ENCODE peak calls at places on chromosomes 6 and 20, in eight cellular contexts. G is fibroblast of the conjunctiva; P is tibial nerve; Q is KG1; R is effector memory CD4-positive, alpha-beta T cell; X is amniotic stem cell; M is stimulated activated naive B cell treated with anti-CD40 and anti-IgM and Interleukin-4, amounts not matched to agents 10 μg/mL and 1 μg/mL and 100 μg/mL, for 72 hours; N is stimulated activated CD4-positive, alpha-beta T cell treated with anti-CD3 and anti-CD28 coated beads, Interleukin-12 subunit alpha, Interleukin-12 subunit beta, amount 100 ng/mL, for 4 hours. S is an unnamed sample.

GRCh38 chr20:1959156-1959555 is 34.7 kb downstream of the PDYN start:
- DNase-seq in Q (no peak), G (no peak), N (no peak), R (no peak), P (no peak), M (no peak), X (no peak), S (no peak)

GRCh38 chr20:21767739-21768223 is 62.3 kb downstream of the PAX1 start:
- DNase-seq in Q (no peak), X (no peak), P (no peak), R (no peak), M (no peak), N (no peak), G (no peak), S (no peak)

GRCh38 chr6:31784270-31784925 is 7.3 kb upstream of the VWA7 start:
- DNase-seq in G (no peak), M (no peak), Q (no peak), X (no peak), P (no peak), R (no peak), N (no peak), S (no peak)

GRCh38 chr20:64247970-64248841 is 7.3 kb upstream of the PCMTD2 start:
- DNase-seq in X (no peak), N (no peak), P (no peak), M (no peak), R (no peak), Q (no peak), G (no peak), S (peak)

GRCh38 chr6:113591896-113592827 is 265.0 kb upstream of the MARCKS start:
- DNase-seq in R (no peak), G (no peak), M (no peak), X (no peak), Q (no peak), P (no peak), N (no peak), S (no peak)

GRCh38 chr6:138970856-138971425 is 17.1 kb downstream of the REPS1 start:
- DNase-seq in Q (no peak), X (peak), N (no peak), M (no peak), G (peak), R (no peak), P (no peak), S (no peak)

GRCh38 chr20:51600016-51600420 is 57.5 kb upstream of the NFATC2 start:
- DNase-seq in P (no peak), Q (no peak), X (no peak), R (no peak), G (no peak), N (no peak), M (no peak), S (no peak)

GRCh38 chr6:39363280-39363679 is 40.8 kb upstream of the KCNK16 start:
- DNase-seq in G (no peak), N (no peak), M (no peak), Q (no peak), X (no peak), R (no peak), P (no peak), S (peak)

GRCh38 chr6:50520325-50520724 is 193.0 kb upstream of the TFAP2D start:
- DNase-seq in M (no peak), Q (no peak), N (no peak), X (no peak), R (no peak), P (no peak), G (no peak), S (no peak)

GRCh38 chr20:33908868-33909267 is 84.8 kb upstream of the RALY start:
- DNase-seq in R (no peak), X (no peak), N (no peak), M (no peak), G (no peak), Q (no peak), P (no peak), S (no peak)

GRCh38 chr6:110476046-110476849 is at the start of gene SLC22A16:
- DNase-seq in R (no peak), N (no peak), Q (no peak), X (no peak), M (peak), G (no peak), P (no peak), S (no peak)

GRCh38 chr6:139757766-139758655 is 383.6 kb upstream of the CITED2 start:
- DNase-seq in R (no peak), G (peak), Q (no peak), P (no peak), N (no peak), X (no peak), M (no peak), S (peak)

GRCh38 chr6:74066168-74066871 is 370.3 kb downstream of the CD109 start:
- DNase-seq in X (no peak), R (no peak), Q (no peak), N (no peak), G (no peak), P (no peak), M (no peak), S (no peak)

GRCh38 chr6:156461647-156462046 is 315.5 kb upstream of the ARID1B start:
- DNase-seq in X (no peak), R (no peak), M (no peak), P (no peak), Q (no peak), G (no peak), N (no peak), S (no peak)

GRCh38 chr6:113048741-113049140 is 701.6 kb downstream of the RFPL4B start:
- DNase-seq in P (no peak), M (no peak), N (no peak), X (no peak), G (no peak), Q (no peak), R (no peak), S (no peak)

GRCh38 chr6:30938730-30939129 is 2.0 kb upstream of the MUCL3 start:
- DNase-seq in N (no peak), R (no peak), M (no peak), G (no peak), X (no peak), P (no peak), Q (no peak), S (no peak)

GRCh38 chr6:130132286-130132701 is 90.5 kb downstream of the SAMD3 start:
- DNase-seq in G (no peak), P (no peak), N (no peak), R (peak), M (no peak), Q (no peak), X (no peak), S (no peak)

GRCh38 chr6:7604003-7604402 is 14.0 kb downstream of the SNRNP48 start:
- DNase-seq in N (no peak), P (no peak), M (no peak), Q (no peak), X (no peak), R (no peak), G (no peak), S (no peak)

GRCh38 chr6:14074723-14075503 is 42.7 kb upstream of the CD83 start:
- DNase-seq in Q (no peak), P (no peak), X (no peak), G (no peak), N (no peak), R (no peak), M (no peak), S (no peak)

S was measured in lower leg skin.